ENCODE peak calls at places on chromosomes 11 and 22, in nine cellular contexts. F is adrenal gland, D is HCT116, R is ascending aorta, V is AG04450, W is psoas muscle, J is brain microvascular endothelial cell, B is prostate gland, A is endothelial cell. T is an unnamed sample.

GRCh38 chr22:39559456-39560105 is 11.0 kb upstream of the CACNA1I start:
- DNase-seq in F (no peak), D (no peak), R (no peak), V (no peak), W (no peak), J (no peak), B (no peak), A (peak; percentile 56), T (no peak)

GRCh38 chr11:94283678-94284077 is 20.7 kb upstream of the IZUMO1R start:
- DNase-seq in F (no peak), D (no peak), R (no peak), V (no peak), W (no peak), J (no peak), B (no peak), A (no peak), T (no peak)

GRCh38 chr22:21044931-21045584 is 688 bp upstream of the LRRC74B start:
- DNase-seq in F (peak; percentile 52), D (no peak), R (no peak), V (no peak), W (peak; percentile 86), J (peak; percentile 93), B (no peak), A (no peak), T (no peak)

GRCh38 chr11:26580929-26581328 is 8.9 kb upstream of the MUC15 start:
- DNase-seq in F (no peak), D (no peak), R (no peak), V (no peak), W (no peak), J (no peak), B (no peak), A (no peak), T (no peak)

GRCh38 chr22:33036881-33037280 is 21.3 kb downstream of the SYN3 start:
- DNase-seq in F (no peak), D (no peak), R (no peak), V (no peak), W (no peak), J (no peak), B (no peak), A (no peak), T (no peak)

GRCh38 chr22:36764641-36765040 is 11.3 kb downstream of the IFT27 start:
- DNase-seq in F (no peak), D (no peak), R (no peak), V (no peak), W (no peak), J (no peak), B (no peak), A (no peak), T (no peak)

GRCh38 chr22:50243704-50244419 is 961 bp downstream of the TUBGCP6 start:
- DNase-seq in F (no peak), D (no peak), R (no peak), V (no peak), W (no peak), J (no peak), B (no peak), A (no peak), T (no peak)

GRCh38 chr11:70335511-70335910 is 62.8 kb upstream of the CTTN start:
- DNase-seq in F (no peak), D (no peak), R (no peak), V (no peak), W (no peak), J (no peak), B (no peak), A (no peak), T (no peak)

GRCh38 chr11:68340784-68341556 is 28.6 kb downstream of the LRP5 start:
- DNase-seq in F (no peak), D (no peak), R (no peak), V (no peak), W (no peak), J (no peak), B (no peak), A (no peak), T (no peak)

GRCh38 chr11:106398396-106399074 is 321.1 kb downstream of the AASDHPPT start:
- DNase-seq in F (no peak), D (no peak), R (no peak), V (no peak), W (no peak), J (peak; percentile 48), B (no peak), A (no peak), T (no peak)

GRCh38 chr22:45317551-45318167 is 7.9 kb downstream of the FAM118A start:
- DNase-seq in F (no peak), D (no peak), R (peak; percentile 70), V (no peak), W (peak; percentile 74), J (peak; percentile 32), B (peak; percentile 87), A (peak; percentile 31), T (no peak)

GRCh38 chr22:49724893-49725489 is 102.7 kb downstream of the BRD1 start:
- DNase-seq in F (no peak), D (peak; percentile 10), R (no peak), V (no peak), W (peak; percentile 67), J (peak; percentile 34), B (peak; percentile 31), A (peak; percentile 92), T (peak; percentile 8)

GRCh38 chr11:47257518-47258316 is at the start of gene NR1H3:
- DNase-seq in F (peak; percentile 89), D (no peak), R (peak; percentile 24), V (no peak), W (peak; percentile 93), J (peak; percentile 40), B (peak; percentile 25), A (peak; percentile 84), T (no peak)

GRCh38 chr22:35126993-35127392 is 61.0 kb downstream of the ISX start:
- DNase-seq in F (no peak), D (no peak), R (no peak), V (no peak), W (no peak), J (no peak), B (no peak), A (no peak), T (peak; percentile 88)

GRCh38 chr11:12200359-12201015 is 90.1 kb downstream of the MICAL2 start:
- DNase-seq in F (no peak), D (no peak), R (no peak), V (no peak), W (peak; percentile 51), J (peak; percentile 93), B (peak; percentile 63), A (no peak), T (no peak)

DNA sequence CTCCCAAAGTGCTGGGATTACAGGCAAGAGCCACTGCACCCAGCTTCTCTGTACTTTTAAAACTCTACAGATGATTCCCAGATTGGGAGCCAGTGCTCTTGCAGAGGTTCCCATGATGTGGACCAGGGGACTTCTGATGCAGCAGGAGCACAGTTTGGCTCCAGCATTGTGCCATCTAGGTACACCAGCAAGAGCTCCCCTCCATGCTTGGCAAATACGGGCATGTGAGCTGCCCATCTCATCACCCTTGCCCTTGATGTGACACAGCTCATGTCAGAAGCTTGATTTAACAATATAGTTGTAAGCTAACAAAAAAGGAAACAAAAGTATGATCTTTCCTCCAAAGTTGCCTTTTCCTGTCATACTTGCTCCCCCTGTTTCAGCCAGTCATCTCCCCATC is 28.7 kb downstream of the SNU13 start:
- DNase-seq in F (no peak), D (no peak), R (no peak), V (no peak), W (no peak), J (no peak), B (no peak), A (no peak), T (no peak)
- TF ChIP-seq CTCF in F (no peak), D (no peak), R (no peak), V (no peak), W (no peak), J (no peak), B (no peak), A (no peak), T (no peak)

GRCh38 chr11:125679837-125680236 is 810 bp downstream of the ACRV1 start:
- DNase-seq in F (no peak), D (no peak), R (no peak), V (no peak), W (no peak), J (no peak), B (no peak), A (no peak), T (no peak)

GRCh38 chr11:125674210-125674609 is 6.4 kb downstream of the ACRV1 start:
- DNase-seq in F (no peak), D (no peak), R (no peak), V (no peak), W (no peak), J (no peak), B (no peak), A (no peak), T (no peak)

GRCh38 chr11:125680747-125681146 is at the start of gene ACRV1:
- DNase-seq in F (no peak), D (no peak), R (no peak), V (no peak), W (no peak), J (no peak), B (no peak), A (no peak), T (no peak)

GRCh38 chr11:125675196-125675595 is 5.5 kb downstream of the ACRV1 start:
- DNase-seq in F (no peak), D (no peak), R (no peak), V (no peak), W (no peak), J (no peak), B (no peak), A (no peak), T (no peak)

DNA sequence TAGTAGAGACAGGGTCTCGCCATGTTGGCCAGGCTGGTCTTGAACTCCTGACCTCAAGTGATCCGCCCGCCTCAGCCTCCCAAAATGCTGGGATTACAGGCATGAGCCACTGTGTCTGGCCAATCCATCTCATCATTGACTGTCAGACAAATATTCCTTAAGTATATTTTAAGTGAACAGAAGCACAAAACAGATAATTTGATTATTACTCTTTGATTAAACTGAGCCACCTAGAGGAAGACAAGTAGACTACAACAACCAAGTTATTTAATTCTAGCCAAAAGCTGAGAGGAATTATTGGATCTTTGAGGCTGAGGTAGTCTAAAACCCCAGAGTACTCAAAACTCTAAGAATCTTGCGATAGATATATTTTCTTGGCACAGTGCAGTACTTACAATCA is 1.2 kb downstream of the ACRV1 start:
- DNase-seq in F (no peak), D (peak; percentile 3), R (no peak), V (no peak), W (no peak), J (no peak), B (no peak), A (no peak), T (no peak)
- TF ChIP-seq CTCF in F (no peak), D (peak; percentile 23), R (no peak), V (peak; percentile 33), W (no peak), J (no peak), B (no peak), A (peak; percentile 62), T (no peak)

DNA sequence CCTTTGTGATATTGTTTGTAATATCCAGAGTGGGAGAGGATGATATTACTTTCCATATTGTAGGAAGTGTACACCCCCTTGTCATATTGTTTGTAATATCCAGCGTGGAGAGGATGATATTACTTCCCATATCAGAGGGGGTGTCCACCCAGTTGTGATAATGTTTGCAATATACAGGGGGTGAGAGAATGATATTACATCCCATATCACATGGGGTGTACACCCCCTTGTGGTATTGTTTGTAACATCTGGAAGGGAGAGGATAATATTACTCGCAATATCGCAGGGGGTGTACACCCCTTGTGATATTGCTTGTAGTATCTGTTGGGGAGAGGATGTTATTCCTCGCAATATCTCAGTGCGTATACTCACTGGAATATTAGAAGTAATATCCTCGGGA is 61.5 kb downstream of the PRSS23 start:
- DNase-seq in F (no peak), D (no peak), R (no peak), V (no peak), W (no peak), J (no peak), B (no peak), A (no peak), T (no peak)
- TF ChIP-seq CTCF in F (no peak), D (no peak), R (no peak), V (no peak), W (no peak), J (peak; percentile 22), B (no peak), A (no peak), T (no peak)

GRCh38 chr11:18739684-18740083 is 13.7 kb upstream of the IGSF22 start:
- DNase-seq in F (no peak), D (no peak), R (no peak), V (no peak), W (no peak), J (no peak), B (no peak), A (no peak), T (no peak)
- TF ChIP-seq CTCF in F (no peak), D (no peak), R (no peak), V (no peak), W (no peak), J (no peak), B (no peak), A (no peak), T (no peak)